ENCODE peak calls at places on chromosomes 2 and 18, in six cellular contexts. P is left ventricle myocardium inferior, Q is foreskin fibroblast, I is GM06990, R is ovary, L is lower lobe of right lung. J is an unnamed sample.

GRCh38 chr2:196970089-196970488 is 43.6 kb upstream of the PGAP1 start:
- DNase-seq in R (no peak), P (no peak), Q (no peak), I (no peak), L (no peak), J (no peak)

GRCh38 chr2:111950241-111950640 is 51.8 kb downstream of the MERTK start:
- DNase-seq in L (no peak), R (no peak), P (no peak), I (no peak), Q (peak; percentile 2), J (no peak)

GRCh38 chr18:50286391-50287027 is 983 bp downstream of the CXXC1 start:
- DNase-seq in Q (peak; percentile 35), P (no peak), I (no peak), R (peak; percentile 55), L (no peak), J (no peak)

GRCh38 chr18:60978338-60978737 is 354.9 kb upstream of the CDH20 start:
- DNase-seq in L (no peak), I (no peak), Q (peak; percentile 30), R (no peak), P (no peak), J (peak; percentile 91)

GRCh38 chr2:71125506-71126294 is 4.3 kb downstream of the MCEE start:
- DNase-seq in L (no peak), I (no peak), P (no peak), Q (no peak), R (no peak), J (no peak)

GRCh38 chr2:7825591-7826312 is 856.1 kb upstream of the ID2 start:
- DNase-seq in Q (no peak), R (no peak), P (no peak), I (peak; percentile 66), L (no peak), J (peak; percentile 78)

GRCh38 chr2:149038442-149039212 is at the start of gene LYPD6B:
- DNase-seq in R (no peak), Q (no peak), P (no peak), I (peak; percentile 56), L (peak; percentile 69), J (no peak)

GRCh38 chr2:234904785-234905184 is 47.0 kb upstream of the SH3BP4 start:
- DNase-seq in I (no peak), Q (no peak), R (no peak), L (no peak), P (no peak), J (no peak)

GRCh38 chr2:8714283-8714682 is 32.4 kb downstream of the ID2 start:
- DNase-seq in L (no peak), R (no peak), Q (no peak), I (no peak), P (peak; percentile 35), J (no peak)

GRCh38 chr2:196592912-196593881 is 46.3 kb upstream of the CCDC150 start:
- DNase-seq in R (peak; percentile 36), Q (peak; percentile 46), I (peak; percentile 72), L (peak; percentile 50), P (peak; percentile 40), J (no peak)

GRCh38 chr2:98634406-98635092 is 26.2 kb downstream of the UNC50 start:
- DNase-seq in P (no peak), Q (no peak), I (no peak), L (no peak), R (no peak), J (no peak)

GRCh38 chr2:70965506-70965905 is 12.9 kb upstream of the ANKRD53 start:
- DNase-seq in Q (no peak), L (no peak), P (no peak), R (no peak), I (no peak), J (no peak)

GRCh38 chr18:41072946-41073345 is 882.1 kb upstream of the PIK3C3 start:
- DNase-seq in I (no peak), P (no peak), Q (peak; percentile 16), R (no peak), L (no peak), J (no peak)

GRCh38 chr2:177265386-177265690 is 811 bp upstream of the NFE2L2 start:
- DNase-seq in P (peak; percentile 61), L (no peak), R (no peak), I (no peak), Q (peak; percentile 35), J (no peak)

GRCh38 chr2:190860985-190861721 is 19.5 kb upstream of the GLS start:
- DNase-seq in P (no peak), L (no peak), Q (no peak), R (no peak), I (no peak), J (no peak)

GRCh38 chr2:223101340-223102039 is 49.5 kb downstream of the KCNE4 start:
- DNase-seq in Q (no peak), R (no peak), L (no peak), P (no peak), I (peak; percentile 19), J (no peak)

GRCh38 chr2:152480870-152481269 is 145.9 kb downstream of the FMNL2 start:
- DNase-seq in L (no peak), P (no peak), I (no peak), Q (no peak), R (no peak), J (no peak)

GRCh38 chr2:59684101-59684770 is 869.2 kb downstream of the BCL11A start:
- DNase-seq in P (no peak), L (no peak), R (no peak), Q (no peak), I (no peak), J (no peak)

GRCh38 chr2:24885221-24886113 is 34.6 kb downstream of the ADCY3 start:
- DNase-seq in L (no peak), I (no peak), P (no peak), Q (no peak), R (no peak), J (no peak)

GRCh38 chr18:33440011-33440383 is 524 bp downstream of the CCDC178 start:
- DNase-seq in Q (peak; percentile 18), I (no peak), P (peak; percentile 17), R (peak; percentile 76), L (no peak), J (peak; percentile 19)

GRCh38 chr2:216698895-216699294 is 3.5 kb upstream of the IGFBP5 start:
- DNase-seq in P (no peak), L (no peak), I (no peak), R (no peak), Q (no peak), J (no peak)

GRCh38 chr2:164661349-164661748 is 40.1 kb upstream of the GRB14 start:
- DNase-seq in R (no peak), P (no peak), I (no peak), L (no peak), Q (no peak), J (no peak)

GRCh38 chr2:30661173-30662107 is 145.8 kb downstream of the CAPN13 start:
- DNase-seq in R (no peak), L (no peak), I (no peak), P (no peak), Q (no peak), J (no peak)

GRCh38 chr2:119439574-119440500 is 8.2 kb downstream of the TMEM37 start:
- DNase-seq in P (no peak), Q (no peak), R (no peak), I (no peak), L (peak; percentile 51), J (no peak)

GRCh38 chr2:68931799-68932198 is 20.9 kb downstream of the GKN2 start:
- DNase-seq in P (no peak), I (no peak), L (no peak), R (no peak), Q (no peak), J (no peak)

GRCh38 chr2:171391532-171391931 is 42.3 kb downstream of the METTL8 start:
- DNase-seq in Q (no peak), L (no peak), R (no peak), P (no peak), I (no peak), J (no peak)

GRCh38 chr2:241219030-241219382 is 30.5 kb downstream of the ANO7 start:
- DNase-seq in I (no peak), R (no peak), L (no peak), P (no peak), Q (no peak), J (no peak)
- TF ChIP-seq CTCF in I (no peak), R (no peak), L (no peak), P (no peak), Q (no peak), J (no peak)

GRCh38 chr2:47708801-47709499 is 74.0 kb upstream of the MSH6 start:
- DNase-seq in P (no peak), L (no peak), Q (no peak), R (no peak), I (peak; percentile 52), J (no peak)
- H3K4me3 ChIP-seq in P (no peak overlapping the region), L (no peak overlapping the region), Q (no peak overlapping the region), R (no peak overlapping the region), I (no peak overlapping the region), J (no peak overlapping the region)

GRCh38 chr2:156064540-156064939 is 268.0 kb downstream of the NR4A2 start:
- DNase-seq in L (no peak), R (no peak), P (no peak), I (no peak), Q (no peak), J (no peak)

DNA sequence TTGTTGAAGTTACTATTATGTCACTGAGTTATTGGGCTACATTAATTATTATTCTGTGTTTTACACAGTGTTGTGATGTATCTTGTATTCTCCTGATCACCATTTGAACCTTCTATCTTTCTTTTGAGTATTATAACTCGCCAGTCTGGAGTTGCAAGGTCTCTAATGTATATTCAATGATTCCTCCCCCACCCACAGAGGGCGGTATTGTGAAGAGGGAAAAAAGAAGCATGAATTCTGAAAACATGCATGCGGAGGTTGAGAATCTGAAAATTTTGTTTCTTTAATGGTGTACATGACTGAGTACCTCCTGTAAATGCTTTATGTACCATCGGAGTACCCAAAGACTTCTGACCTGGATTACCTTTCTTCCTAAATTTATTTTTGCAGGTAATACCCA is 266.6 kb downstream of the NR4A2 start:
- DNase-seq in Q (no peak), P (no peak), L (no peak), R (no peak), I (no peak), J (no peak)
- TF ChIP-seq CTCF in Q (no peak), P (no peak), L (no peak), R (no peak), I (peak; percentile 42), J (peak; percentile 22)

GRCh38 chr2:62704654-62705006 is 883 bp upstream of the EHBP1 start:
- DNase-seq in P (no peak), R (no peak), Q (no peak), L (no peak), I (no peak), J (no peak)
- H3K4me3 ChIP-seq in P (peak overlapping the region; percentile 83), R (peak overlapping the region; percentile 68), Q (peak overlapping the region; percentile 60), L (peak overlapping the region; percentile 78), I (peak overlapping the region; percentile 97), J (peak overlapping the region; percentile 61)

DNA sequence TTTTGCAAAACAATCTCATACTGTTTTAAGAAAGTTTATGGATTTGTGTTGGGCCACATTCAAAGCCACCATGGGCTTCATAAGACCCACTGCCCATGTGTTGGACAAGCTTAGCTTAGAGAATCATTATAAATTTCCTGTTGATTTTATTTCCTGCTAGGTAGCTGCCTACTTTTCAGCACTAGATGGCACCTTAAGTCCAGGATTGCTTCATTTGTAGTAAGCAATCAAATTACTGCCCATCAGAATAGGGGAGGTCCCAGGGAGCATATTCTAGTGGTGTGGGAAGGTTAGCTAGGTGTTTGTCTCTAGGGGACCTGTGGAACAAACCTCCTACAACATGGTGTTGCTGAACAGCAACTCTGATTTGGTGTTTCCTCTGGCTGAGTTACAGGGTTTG is 11.0 kb upstream of the DCDC2C start:
- DNase-seq in L (no peak), I (no peak), P (no peak), R (no peak), Q (no peak), J (no peak)
- TF ChIP-seq CTCF in L (peak; percentile 27), I (peak; percentile 34), P (peak; percentile 42), R (no peak), Q (peak; percentile 10), J (peak; percentile 47)

GRCh38 chr2:201126308-201127127 is 10.6 kb downstream of the CFLAR start:
- DNase-seq in I (peak; percentile 44), Q (no peak), L (no peak), P (no peak), R (no peak), J (no peak)
- H3K4me3 ChIP-seq in I (peak overlapping the region; percentile 60), Q (no peak overlapping the region), L (peak overlapping the region; percentile 77), P (peak overlapping the region; percentile 88), R (peak overlapping the region; percentile 4), J (no peak overlapping the region)